ENCODE peak calls at places on chromosomes 11 and 22, in eight cellular contexts. J, A, W, L, X, T, G and Z are unnamed samples.

GRCh38 chr22:46051646-46052045 is 74.7 kb upstream of the WNT7B start:
- DNase-seq in W (no peak), J (no peak), A (no peak), G (no peak), X (no peak), T (no peak), L (no peak), Z (no peak)

GRCh38 chr11:128520886-128521696 is 66.3 kb downstream of the ETS1 start:
- DNase-seq in A (peak; percentile 41), X (no peak), T (no peak), W (no peak), G (no peak), L (no peak), J (peak; percentile 38), Z (no peak)

GRCh38 chr11:11946180-11946579 is 62.2 kb downstream of the DKK3 start:
- DNase-seq in X (no peak), G (peak; percentile 68), A (no peak), J (no peak), L (no peak), W (no peak), T (no peak), Z (no peak)

GRCh38 chr11:27740362-27741024 is 40.2 kb upstream of the BDNF start:
- DNase-seq in T (no peak), X (no peak), G (no peak), W (no peak), J (no peak), L (no peak), A (no peak), Z (no peak)

GRCh38 chr22:46588279-46589140 is 31.7 kb upstream of the GRAMD4 start:
- DNase-seq in L (no peak), G (no peak), T (no peak), X (no peak), J (peak; percentile 64), W (no peak), A (no peak), Z (no peak)

GRCh38 chr11:12286606-12287005 is 90.8 kb upstream of the PARVA start:
- DNase-seq in A (no peak), X (no peak), G (no peak), L (no peak), W (no peak), J (no peak), T (no peak), Z (no peak)

GRCh38 chr11:104005234-104005855 is 31.1 kb upstream of the DDI1 start:
- DNase-seq in L (no peak), J (no peak), X (no peak), A (no peak), T (no peak), W (no peak), G (peak; percentile 72), Z (no peak)

GRCh38 chr11:134522782-134523570 is 110.9 kb upstream of the B3GAT1 start:
- DNase-seq in G (no peak), T (no peak), A (no peak), J (no peak), W (no peak), X (no peak), L (no peak), Z (no peak)

GRCh38 chr11:122235615-122236014 is 119.6 kb upstream of the BLID start:
- DNase-seq in W (no peak), X (no peak), J (no peak), A (no peak), L (no peak), T (no peak), G (peak; percentile 96), Z (no peak)